ENCODE peak calls at places on chromosomes 5 and 9, in five cellular contexts. One of them, this sample, is unnamed. For H3K9me3, the result is how much of the 10 kb centered on the place peaks cover.

GRCh38 chr9:38390442-38390841 is 2.1 kb upstream of the ALDH1B1 start:
- DNase-seq in colonic mucosa: no peak
- DNase-seq in A549: no peak
- DNase-seq in OCI-LY7: no peak
- DNase-seq in adrenal gland: no peak
- DNase-seq in this sample: no peak

GRCh38 chr5:1787472-1788047 is 12.1 kb downstream of the MRPL36 start:
- DNase-seq in OCI-LY7: no peak
- DNase-seq in adrenal gland: no peak
- DNase-seq in colonic mucosa: no peak
- DNase-seq in A549: no peak
- DNase-seq in this sample: peak

GRCh38 chr5:43017438-43017820 is 22.7 kb downstream of the ANXA2R start:
- DNase-seq in A549: no peak
- DNase-seq in OCI-LY7: peak
- DNase-seq in colonic mucosa: peak
- DNase-seq in adrenal gland: no peak
- DNase-seq in this sample: no peak

GRCh38 chr5:147949711-147950573 is 43.6 kb upstream of the C5orf46 start:
- DNase-seq in A549: peak
- DNase-seq in colonic mucosa: no peak
- DNase-seq in adrenal gland: no peak
- DNase-seq in OCI-LY7: peak
- DNase-seq in this sample: no peak

GRCh38 chr5:65108786-65109743 is 340.3 kb downstream of the CWC27 start:
- DNase-seq in A549: no peak
- DNase-seq in colonic mucosa: no peak
- DNase-seq in OCI-LY7: no peak
- DNase-seq in adrenal gland: no peak
- DNase-seq in this sample: no peak

GRCh38 chr5:141564216-141564692 is 54.5 kb downstream of the DIAPH1 start:
- DNase-seq in OCI-LY7: peak
- DNase-seq in colonic mucosa: peak
- DNase-seq in adrenal gland: peak
- DNase-seq in A549: peak
- DNase-seq in this sample: no peak

GRCh38 chr9:14671327-14671840 is 21.8 kb downstream of the ZDHHC21 start:
- DNase-seq in A549: no peak
- DNase-seq in colonic mucosa: no peak
- DNase-seq in adrenal gland: no peak
- DNase-seq in OCI-LY7: no peak
- DNase-seq in this sample: no peak

GRCh38 chr5:132021654-132022053 is 10.2 kb upstream of the ACSL6 start:
- DNase-seq in colonic mucosa: no peak
- DNase-seq in A549: no peak
- DNase-seq in adrenal gland: no peak
- DNase-seq in OCI-LY7: no peak
- DNase-seq in this sample: no peak

GRCh38 chr5:56838409-56839039 is 23.2 kb downstream of the MAP3K1 start:
- DNase-seq in adrenal gland: no peak
- DNase-seq in OCI-LY7: peak
- DNase-seq in A549: peak
- DNase-seq in colonic mucosa: no peak
- DNase-seq in this sample: no peak

GRCh38 chr5:2877520-2877919 is 126.0 kb upstream of the IRX2 start:
- DNase-seq in OCI-LY7: no peak
- DNase-seq in colonic mucosa: no peak
- DNase-seq in A549: no peak
- DNase-seq in adrenal gland: no peak
- DNase-seq in this sample: peak
- H3K4me3 ChIP-seq in OCI-LY7: no peak
- H3K4me3 ChIP-seq in colonic mucosa: no peak
- H3K4me3 ChIP-seq in A549: no peak
- H3K4me3 ChIP-seq in adrenal gland: no peak
- H3K4me3 ChIP-seq in this sample: no peak

DNA sequence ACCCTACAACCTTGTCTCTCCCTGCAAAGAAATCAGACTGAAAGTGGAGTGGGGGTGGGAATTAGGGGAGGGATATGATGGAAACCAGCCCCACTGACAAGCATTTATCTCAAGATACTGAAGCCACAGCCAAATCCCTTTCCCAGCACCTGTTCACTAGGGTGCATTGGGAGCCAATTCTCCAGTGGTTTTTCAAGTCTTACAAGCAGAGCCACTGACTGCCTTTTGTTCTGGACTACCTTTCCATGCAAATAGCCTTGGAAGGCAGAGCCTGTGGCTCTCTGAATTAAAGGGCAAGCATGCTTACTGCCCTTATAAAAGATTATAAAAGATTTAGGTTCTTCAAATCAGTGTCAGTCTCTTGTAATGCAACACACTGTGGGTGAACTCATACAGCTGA is 8.8 kb upstream of the GGTA1 start:
- DNase-seq in adrenal gland: no peak
- DNase-seq in colonic mucosa: no peak
- DNase-seq in A549: no peak
- DNase-seq in OCI-LY7: no peak
- DNase-seq in this sample: no peak
- H3K9me3 ChIP-seq in adrenal gland: under half
- H3K9me3 ChIP-seq in colonic mucosa: under half
- H3K9me3 ChIP-seq in A549: under half
- H3K9me3 ChIP-seq in OCI-LY7: under half
- H3K9me3 ChIP-seq in this sample: under half

GRCh38 chr9:33167084-33167948 is at the start of gene B4GALT1:
- DNase-seq in OCI-LY7: peak
- DNase-seq in colonic mucosa: peak
- DNase-seq in adrenal gland: peak
- DNase-seq in A549: peak
- DNase-seq in this sample: peak
- TF ChIP-seq CTCF in OCI-LY7: peak
- TF ChIP-seq CTCF in colonic mucosa: no peak
- TF ChIP-seq CTCF in adrenal gland: no peak
- TF ChIP-seq CTCF in A549: no peak
- TF ChIP-seq CTCF in this sample: no peak

GRCh38 chr9:127835930-127836586 is 18.4 kb downstream of the ENG start:
- DNase-seq in OCI-LY7: no peak
- DNase-seq in colonic mucosa: no peak
- DNase-seq in A549: no peak
- DNase-seq in adrenal gland: no peak
- DNase-seq in this sample: peak

GRCh38 chr9:127833555-127833954 is 20.9 kb downstream of the ENG start:
- DNase-seq in OCI-LY7: no peak
- DNase-seq in adrenal gland: no peak
- DNase-seq in A549: no peak
- DNase-seq in colonic mucosa: no peak
- DNase-seq in this sample: no peak

GRCh38 chr9:127837346-127837745 is 17.1 kb downstream of the ENG start:
- DNase-seq in colonic mucosa: no peak
- DNase-seq in adrenal gland: no peak
- DNase-seq in A549: no peak
- DNase-seq in OCI-LY7: no peak
- DNase-seq in this sample: no peak

GRCh38 chr9:127838375-127839078 is 15.9 kb downstream of the ENG start:
- DNase-seq in OCI-LY7: no peak
- DNase-seq in colonic mucosa: peak
- DNase-seq in A549: peak
- DNase-seq in adrenal gland: peak
- DNase-seq in this sample: peak
- H3K4me3 ChIP-seq in OCI-LY7: no peak
- H3K4me3 ChIP-seq in colonic mucosa: no peak
- H3K4me3 ChIP-seq in A549: no peak
- H3K4me3 ChIP-seq in adrenal gland: no peak
- H3K4me3 ChIP-seq in this sample: peak

This sample was measured in upper lobe of right lung.